ENCODE peak calls at places on chromosomes 12 and 14, in five cellular contexts. Y, D, Q, B and I are unnamed samples.

GRCh38 chr12:64663019-64663418 is 52.7 kb downstream of the RASSF3 start:
- DNase-seq in B (no peak), Q (no peak), Y (no peak), D (no peak), I (no peak)

GRCh38 chr14:22303589-22304195 is 285.3 kb downstream of the DAD1 start:
- DNase-seq in Q (no peak), B (no peak), D (no peak), Y (peak), I (no peak)

GRCh38 chr14:22822619-22823551 is 6.8 kb upstream of the MRPL52 start:
- DNase-seq in B (no peak), D (peak), Y (peak), Q (peak), I (no peak)

GRCh38 chr12:78651755-78652154 is 212.8 kb upstream of the SYT1 start:
- DNase-seq in Y (no peak), B (no peak), D (no peak), Q (no peak), I (no peak)

GRCh38 chr12:11980133-11980532 is 90.6 kb upstream of the BCL2L14 start:
- DNase-seq in Q (no peak), B (no peak), D (no peak), Y (no peak), I (no peak)

GRCh38 chr14:96494331-96494730 is 7.9 kb upstream of the PAPOLA start:
- DNase-seq in D (no peak), Y (no peak), B (no peak), Q (no peak), I (no peak)

GRCh38 chr12:95790025-95790911 is at the start of gene NTN4:
- DNase-seq in Q (peak), Y (peak), D (peak), B (no peak), I (no peak)

GRCh38 chr14:86787782-86788181 is 1205.2 kb downstream of the GALC start:
- DNase-seq in Q (no peak), B (no peak), Y (peak), D (no peak), I (no peak)

GRCh38 chr12:100927825-100928224 is 133.2 kb downstream of the ANO4 start:
- DNase-seq in Y (no peak), D (no peak), B (no peak), Q (peak), I (peak)

GRCh38 chr12:85821216-85821615 is 15.0 kb downstream of the RASSF9 start:
- DNase-seq in Q (no peak), D (no peak), B (no peak), Y (no peak), I (no peak)

GRCh38 chr12:57429473-57430116 is 1.2 kb downstream of the R3HDM2 start:
- DNase-seq in D (no peak), Q (no peak), B (no peak), Y (no peak), I (no peak)

GRCh38 chr12:117649796-117650195 is 288.4 kb upstream of the NOS1 start:
- DNase-seq in D (no peak), B (no peak), Q (no peak), Y (no peak), I (no peak)